ENCODE peak calls at places on chromosomes 1 and 21, in four cellular contexts. P, L, S and M are unnamed samples. For H3K36me3 and H3K4me1, the result is how much of the 10 kb centered on the place peaks cover.

GRCh38 chr1:30111431-30111830 is 612.0 kb downstream of the MATN1 start:
- DNase-seq in P (peak), L (peak), S (peak), M (peak)

GRCh38 chr1:20082772-20083171 is 12.8 kb downstream of the PLA2G5 start:
- DNase-seq in P (no peak), L (no peak), S (no peak), M (no peak)

GRCh38 chr1:246682231-246682895 is 41.8 kb upstream of the SCCPDH start:
- DNase-seq in P (peak), L (peak), S (no peak), M (no peak)

GRCh38 chr1:36922071-36922470 is 112.2 kb downstream of the GRIK3 start:
- DNase-seq in P (no peak), L (no peak), S (no peak), M (no peak)

GRCh38 chr1:39573736-39574624 is 2.6 kb downstream of the PABPC4 start:
- DNase-seq in P (peak), L (peak), S (peak), M (peak)

GRCh38 chr1:153928776-153929432 is 6.1 kb upstream of the GATAD2B start:
- DNase-seq in P (peak), L (peak), S (no peak), M (no peak)

GRCh38 chr1:97827887-97828286 is 92.9 kb downstream of the DPYD start:
- DNase-seq in P (no peak), L (no peak), S (no peak), M (peak)

GRCh38 chr21:36744560-36745231 is 45.8 kb downstream of the SIM2 start:
- DNase-seq in P (no peak), L (no peak), S (no peak), M (peak)

GRCh38 chr1:3237570-3237969 is 168.6 kb downstream of the PRDM16 start:
- DNase-seq in P (no peak), L (no peak), S (no peak), M (no peak)

GRCh38 chr1:37098196-37098595 is 63.9 kb upstream of the GRIK3 start:
- DNase-seq in P (no peak), L (no peak), S (no peak), M (no peak)

GRCh38 chr21:43794857-43795256 is 5.5 kb downstream of the RRP1 start:
- DNase-seq in P (no peak), L (no peak), S (no peak), M (no peak)

GRCh38 chr1:15803380-15803779 is 4.1 kb downstream of the UQCRHL start:
- DNase-seq in P (peak), L (peak), S (no peak), M (no peak)

GRCh38 chr1:172203135-172203823 is 217.2 kb upstream of the C1orf105 start:
- DNase-seq in P (no peak), L (peak), S (no peak), M (peak)

GRCh38 chr1:185789846-185790735 is 55.9 kb downstream of the HMCN1 start:
- DNase-seq in P (peak), L (peak), S (peak), M (peak)

GRCh38 chr1:3900969-3901529 is 977 bp upstream of the C1orf174 start:
- DNase-seq in P (peak), L (peak), S (peak), M (peak)

GRCh38 chr21:43775795-43776430 is at the start of gene CSTB:
- DNase-seq in P (peak), L (peak), S (peak), M (peak)

GRCh38 chr1:167166703-167167100 is 54.0 kb upstream of the POU2F1 start:
- DNase-seq in P (no peak), L (no peak), S (no peak), M (no peak)

GRCh38 chr1:3680488-3681230 is 28.3 kb downstream of the TP73 start:
- DNase-seq in P (no peak), L (no peak), S (peak), M (no peak)

GRCh38 chr1:25246600-25247023 is 642 bp downstream of the RSRP1 start:
- DNase-seq in P (no peak), L (no peak), S (no peak), M (no peak)

GRCh38 chr1:31642897-31643296 is 1.8 kb downstream of the PEF1 start:
- DNase-seq in P (no peak), L (no peak), S (no peak), M (no peak)

GRCh38 chr1:46280092-46280491 is 23.3 kb downstream of the LRRC41 start:
- DNase-seq in P (no peak), L (no peak), S (no peak), M (no peak)

GRCh38 chr1:46275030-46275337 is 27.4 kb downstream of the RAD54L start:
- DNase-seq in P (no peak), L (no peak), S (no peak), M (no peak)

GRCh38 chr1:46281021-46281420 is 22.4 kb downstream of the LRRC41 start:
- DNase-seq in P (no peak), L (no peak), S (no peak), M (no peak)

GRCh38 chr1:46277658-46278373 is 25.6 kb downstream of the LRRC41 start:
- DNase-seq in P (no peak), L (no peak), S (no peak), M (no peak)

GRCh38 chr1:46278807-46279206 is 24.6 kb downstream of the LRRC41 start:
- DNase-seq in P (no peak), L (no peak), S (peak), M (peak)
- H3K36me3 ChIP-seq in P (under half), L (under half), S (under half), M (under half)

GRCh38 chr1:47564570-47564969 is 126.7 kb downstream of the FOXD2 start:
- DNase-seq in P (no peak), L (no peak), S (no peak), M (no peak)
- H3K4me1 ChIP-seq in P (under half), L (under half), S (under half), M (under half)

DNA sequence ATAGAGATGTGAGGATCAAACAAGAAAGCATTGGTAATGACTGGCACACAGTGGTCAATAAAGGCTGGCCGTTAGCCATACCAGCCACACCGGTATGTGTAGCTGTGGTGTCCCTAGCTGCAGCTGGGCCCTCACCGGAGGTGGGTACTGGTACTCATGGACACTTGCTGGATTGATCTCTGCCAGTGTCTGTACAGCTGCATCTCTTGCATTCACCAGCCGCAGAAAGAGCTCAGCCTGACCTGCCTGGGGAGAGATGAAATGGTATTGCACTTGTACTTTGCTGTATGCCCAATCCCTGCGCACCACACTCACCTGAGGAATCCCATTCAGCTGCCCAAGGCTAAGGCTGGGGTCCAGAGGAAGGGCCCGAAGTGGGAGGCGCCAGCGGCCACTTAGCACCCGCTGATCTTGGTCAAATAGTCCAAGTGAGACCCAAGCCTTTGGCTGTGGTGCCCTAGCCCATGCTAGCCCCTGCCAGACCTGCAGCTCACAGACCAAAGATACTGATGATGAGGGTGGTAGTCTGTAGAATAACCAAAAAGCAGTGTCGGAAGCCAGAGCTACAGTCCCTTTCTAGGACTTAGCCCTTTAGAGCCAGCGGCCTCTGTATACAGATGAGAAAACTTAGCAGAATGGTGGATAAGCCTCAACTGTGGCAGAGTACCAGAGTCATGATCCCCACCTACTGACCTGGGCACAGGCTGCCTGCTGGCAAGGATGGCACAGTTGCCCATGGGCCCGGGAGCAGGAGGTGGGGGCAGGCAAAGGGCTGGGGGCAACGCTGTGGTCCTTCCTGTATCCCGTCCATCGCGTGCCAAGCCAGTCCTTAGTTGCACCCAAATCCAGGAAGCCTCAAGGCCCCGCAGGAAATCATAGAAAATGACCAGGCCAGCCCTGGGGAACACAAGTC is 3.0 kb downstream of the CCDC17 start:
- DNase-seq in P (no peak), L (no peak), S (no peak), M (no peak)
- H3K36me3 ChIP-seq in P (under half), L (under half), S (under half), M (under half)

GRCh38 chr1:113292660-113293626 is 97.4 kb upstream of the MAGI3 start:
- DNase-seq in P (no peak), L (no peak), S (no peak), M (no peak)

GRCh38 chr1:113291777-113292659 is 98.3 kb upstream of the MAGI3 start:
- DNase-seq in P (no peak), L (no peak), S (no peak), M (no peak)

GRCh38 chr1:113303252-113303651 is 87.1 kb upstream of the MAGI3 start:
- DNase-seq in P (no peak), L (peak), S (no peak), M (no peak)

DNA sequence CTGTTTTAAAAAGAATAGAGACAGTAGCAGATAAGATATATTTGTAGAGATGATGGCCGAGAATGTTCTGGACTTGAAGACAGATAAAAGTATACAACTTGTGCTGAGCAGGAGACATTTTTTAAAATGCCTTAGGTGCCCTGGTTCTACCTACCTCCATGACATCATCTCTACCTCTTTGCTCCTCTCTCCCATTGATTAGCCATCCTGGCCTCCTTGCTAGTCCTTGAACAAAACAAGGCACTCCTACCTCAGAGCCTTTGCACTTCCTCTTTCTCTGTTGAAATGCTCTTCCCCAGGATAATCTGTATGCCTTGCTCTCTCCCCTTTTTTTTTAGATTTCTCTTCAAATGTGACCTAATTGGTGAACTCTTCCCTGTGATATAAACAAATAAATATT is 92.6 kb upstream of the MAGI3 start:
- DNase-seq in P (no peak), L (no peak), S (no peak), M (no peak)
- H3K4me1 ChIP-seq in P (under half), L (under half), S (under half), M (under half)

DNA sequence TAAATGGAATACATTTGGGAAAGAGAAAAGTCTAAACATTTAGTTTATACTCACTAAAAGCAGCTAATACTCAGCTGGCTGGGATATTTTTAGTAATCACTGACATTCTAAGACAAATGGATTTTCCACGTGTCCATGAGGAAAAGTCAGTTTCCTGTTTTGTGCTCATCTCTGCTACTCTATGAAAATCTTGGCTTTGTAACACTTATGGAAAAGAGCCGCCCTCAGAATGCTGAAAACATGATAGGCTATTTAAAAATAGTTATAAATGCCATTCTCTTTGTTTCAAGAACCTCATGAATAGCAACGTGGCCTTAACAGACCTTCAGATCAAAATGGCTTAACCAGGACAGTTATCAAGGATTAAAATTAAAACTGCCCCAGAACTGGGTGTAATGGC is 29.9 kb downstream of the MRAP start:
- DNase-seq in P (peak), L (peak), S (no peak), M (peak)
- H3K36me3 ChIP-seq in P (under half), L (under half), S (under half), M (under half)